ENCODE peak calls at places on chromosome 16, in six cellular contexts. B is prostate gland; W is naive thymus-derived CD4-positive, alpha-beta T cell; F is esophagus muscularis mucosa; U is cardiac muscle cell; R is ovary. A is an unnamed sample.

GRCh38 chr16:1596516-1596915 is 15.4 kb downstream of the IFT140 start:
- DNase-seq in B (no peak), W (no peak), F (no peak), U (no peak), R (no peak), A (no peak)

GRCh38 chr16:83312846-83313245 is 494.9 kb upstream of the HSBP1 start:
- DNase-seq in B (no peak), W (no peak), F (no peak), U (no peak), R (no peak), A (no peak)

GRCh38 chr16:30077656-30078055 is 1.9 kb downstream of the PPP4C start:
- DNase-seq in B (no peak), W (no peak), F (no peak), U (no peak), R (no peak), A (no peak)

GRCh38 chr16:67210069-67210937 is 11.4 kb downstream of the ELMO3 start:
- DNase-seq in B (no peak), W (no peak), F (no peak), U (no peak), R (no peak), A (no peak)

GRCh38 chr16:12217341-12217740 is 240.8 kb downstream of the SNX29 start:
- DNase-seq in B (no peak), W (no peak), F (no peak), U (no peak), R (no peak), A (no peak)

GRCh38 chr16:2471016-2471652 is at the start of gene NTN3:
- DNase-seq in B (no peak), W (no peak), F (no peak), U (no peak), R (no peak), A (no peak)

GRCh38 chr16:30740364-30741251 is 7.6 kb upstream of the PHKG2 start:
- DNase-seq in B (peak; percentile 97), W (no peak), F (peak; percentile 95), U (peak; percentile 86), R (peak; percentile 77), A (peak; percentile 28)

GRCh38 chr16:67249178-67249759 is 490 bp downstream of the SLC9A5 start:
- DNase-seq in B (no peak), W (no peak), F (no peak), U (no peak), R (no peak), A (no peak)

GRCh38 chr16:8739151-8739550 is 58.3 kb downstream of the TMEM186 start:
- DNase-seq in B (no peak), W (no peak), F (no peak), U (no peak), R (no peak), A (no peak)

GRCh38 chr16:65000654-65001053 is 121.2 kb downstream of the CDH11 start:
- DNase-seq in B (no peak), W (no peak), F (no peak), U (no peak), R (no peak), A (no peak)

GRCh38 chr16:30004811-30005242 is 6.0 kb downstream of the DOC2A start:
- DNase-seq in B (no peak), W (no peak), F (no peak), U (no peak), R (no peak), A (no peak)

GRCh38 chr16:89395150-89396142 is 94.9 kb downstream of the ANKRD11 start:
- DNase-seq in B (peak; percentile 91), W (no peak), F (peak; percentile 96), U (peak; percentile 99), R (peak; percentile 94), A (peak; percentile 80)

GRCh38 chr16:78709137-78709871 is 609.9 kb downstream of the WWOX start:
- DNase-seq in B (no peak), W (no peak), F (no peak), U (no peak), R (no peak), A (no peak)

GRCh38 chr16:72657791-72658190 is 390.1 kb downstream of the ZFHX3 start:
- DNase-seq in B (no peak), W (no peak), F (no peak), U (no peak), R (no peak), A (no peak)

GRCh38 chr16:86377251-86378022 is 132.9 kb upstream of the FOXF1 start:
- DNase-seq in B (no peak), W (no peak), F (no peak), U (no peak), R (no peak), A (no peak)

GRCh38 chr16:2156025-2156848 is 655 bp downstream of the TRAF7 start:
- DNase-seq in B (no peak), W (no peak), F (no peak), U (peak; percentile 74), R (no peak), A (peak; percentile 38)

GRCh38 chr16:1740781-1741490 is 30.4 kb downstream of the NME3 start:
- DNase-seq in B (no peak), W (no peak), F (no peak), U (no peak), R (no peak), A (peak; percentile 40)

GRCh38 chr16:1823821-1824220 is 2.8 kb downstream of the HAGH start:
- DNase-seq in B (no peak), W (no peak), F (no peak), U (peak; percentile 70), R (no peak), A (peak; percentile 70)

GRCh38 chr16:10594312-10594950 is 14.0 kb upstream of the EMP2 start:
- DNase-seq in B (peak; percentile 89), W (no peak), F (no peak), U (no peak), R (no peak), A (no peak)

GRCh38 chr16:168424-168823 is 2.6 kb downstream of the HBM start:
- DNase-seq in B (no peak), W (no peak), F (no peak), U (no peak), R (no peak), A (no peak)

GRCh38 chr16:19114359-19115147 is 789 bp downstream of the ITPRIPL2 start:
- DNase-seq in B (peak; percentile 55), W (no peak), F (no peak), U (peak; percentile 73), R (peak; percentile 75), A (peak; percentile 89)

GRCh38 chr16:55470533-55471371 is 8.2 kb upstream of the MMP2 start:
- DNase-seq in B (peak; percentile 71), W (no peak), F (no peak), U (peak; percentile 54), R (no peak), A (peak; percentile 64)

GRCh38 chr16:67155305-67156145 is 4.2 kb downstream of the TRADD start:
- DNase-seq in B (peak; percentile 66), W (peak; percentile 60), F (no peak), U (peak; percentile 83), R (peak; percentile 72), A (peak; percentile 59)

GRCh38 chr16:81657731-81658130 is 121.4 kb upstream of the PLCG2 start:
- DNase-seq in B (no peak), W (no peak), F (no peak), U (no peak), R (peak; percentile 68), A (peak; percentile 96)

GRCh38 chr16:81657224-81657623 is 121.9 kb upstream of the PLCG2 start:
- DNase-seq in B (no peak), W (no peak), F (no peak), U (no peak), R (no peak), A (no peak)

GRCh38 chr16:81652798-81653505 is 126.1 kb upstream of the PLCG2 start:
- DNase-seq in B (no peak), W (no peak), F (no peak), U (no peak), R (no peak), A (no peak)

GRCh38 chr16:81654346-81654745 is 124.7 kb upstream of the PLCG2 start:
- DNase-seq in B (no peak), W (no peak), F (no peak), U (no peak), R (no peak), A (no peak)

GRCh38 chr16:81655474-81656162 is 123.5 kb upstream of the PLCG2 start:
- DNase-seq in B (no peak), W (no peak), F (no peak), U (no peak), R (no peak), A (no peak)
- H3K36me3 ChIP-seq in B (no peaks in the 10 kb centered on the region), W (peaks cover 54% of the 10 kb centered on the region), F (peaks cover 24% of the 10 kb centered on the region), U (no peaks in the 10 kb centered on the region), R (no peaks in the 10 kb centered on the region), A (peaks cover 27% of the 10 kb centered on the region)

DNA sequence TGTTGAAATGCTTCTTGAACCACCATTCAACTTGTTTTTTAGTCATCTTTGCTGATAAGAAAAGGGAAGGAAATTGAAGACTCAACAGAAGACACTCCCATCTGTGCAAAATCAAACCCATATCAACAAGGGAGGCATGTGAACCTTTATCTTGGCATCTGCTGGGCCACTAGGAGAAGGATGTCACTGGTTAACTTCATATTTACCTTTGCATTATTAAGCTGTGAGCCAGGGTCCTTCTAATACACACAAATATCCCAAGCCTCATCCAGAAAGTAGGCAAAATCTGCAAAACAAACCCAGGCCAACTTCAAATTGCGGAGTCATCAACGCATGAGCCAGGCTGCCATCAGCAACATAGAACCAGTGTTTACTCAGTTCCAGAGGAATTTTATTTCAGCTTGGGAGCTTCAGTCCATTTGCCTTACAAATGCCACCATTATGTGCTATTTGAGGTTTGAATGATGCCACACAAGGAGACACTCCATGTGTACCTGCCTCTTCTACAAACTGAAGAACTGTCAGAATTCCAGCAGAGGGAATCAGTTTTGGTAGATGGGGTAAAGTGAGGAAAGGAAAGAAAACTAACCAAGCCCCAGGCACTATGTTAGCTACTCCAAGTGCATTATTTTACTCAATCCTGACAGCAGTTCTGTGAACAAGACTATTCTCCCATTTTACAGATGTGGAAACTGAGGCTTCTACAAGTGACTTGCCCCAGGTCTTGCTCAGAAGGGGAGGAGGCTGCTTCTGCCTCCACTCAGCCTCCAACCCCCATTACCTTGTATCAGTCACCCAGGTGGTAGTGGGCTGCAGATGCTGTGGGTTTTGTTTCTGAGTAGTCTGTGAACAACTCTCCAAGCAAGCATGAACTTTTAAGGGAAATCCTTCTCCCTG is 315.0 kb upstream of the MAF start:
- DNase-seq in B (no peak), W (no peak), F (no peak), U (no peak), R (no peak), A (no peak)
- H3K36me3 ChIP-seq in B (no peaks in the 10 kb centered on the region), W (no peaks in the 10 kb centered on the region), F (no peaks in the 10 kb centered on the region), U (no peaks in the 10 kb centered on the region), R (no peaks in the 10 kb centered on the region), A (no peaks in the 10 kb centered on the region)

GRCh38 chr16:87698676-87699179 is 67.1 kb downstream of the KLHDC4 start:
- DNase-seq in B (no peak), W (no peak), F (no peak), U (no peak), R (no peak), A (no peak)
- H3K36me3 ChIP-seq in B (no peaks in the 10 kb centered on the region), W (peaks cover 25% of the 10 kb centered on the region), F (peaks cover 43% of the 10 kb centered on the region), U (peaks cover 16% of the 10 kb centered on the region), R (no peaks in the 10 kb centered on the region), A (peaks cover 21% of the 10 kb centered on the region)

DNA sequence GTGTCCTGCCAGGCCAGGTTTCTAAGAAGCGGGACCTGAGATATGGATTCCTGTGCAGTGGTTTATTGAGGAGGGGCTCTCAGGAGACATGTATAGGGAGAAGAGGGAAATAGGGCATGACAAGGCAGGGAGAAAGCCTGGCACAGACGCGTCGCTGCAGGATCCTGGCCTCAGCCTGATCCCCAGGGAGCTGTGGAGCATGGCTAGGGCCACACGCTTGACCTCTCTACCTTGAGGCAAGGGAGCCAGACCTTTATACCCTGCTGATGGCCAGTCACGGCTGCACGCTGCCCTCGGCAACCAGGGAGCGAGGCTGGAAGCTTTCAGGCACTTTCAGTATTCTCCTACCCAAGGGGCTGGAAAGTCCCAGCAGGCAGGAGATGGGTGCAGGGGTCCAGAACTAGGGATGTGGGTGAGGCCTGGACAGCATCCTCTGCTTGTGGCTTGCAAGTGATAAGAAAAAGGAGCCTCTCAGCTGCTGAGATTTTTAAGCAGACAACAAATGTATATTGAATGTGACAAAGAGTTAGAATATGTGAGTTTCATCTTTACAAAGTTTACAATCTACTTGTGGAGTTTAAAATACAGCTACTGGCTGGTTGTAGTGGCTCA is 10.0 kb upstream of the KLHL36 start:
- DNase-seq in B (no peak), W (no peak), F (no peak), U (no peak), R (no peak), A (no peak)
- H3K36me3 ChIP-seq in B (no peaks in the 10 kb centered on the region), W (no peaks in the 10 kb centered on the region), F (no peaks in the 10 kb centered on the region), U (no peaks in the 10 kb centered on the region), R (no peaks in the 10 kb centered on the region), A (no peaks in the 10 kb centered on the region)

A was measured in SJSA1.